ENCODE peak calls at places on chromosomes 3 and 15, in ten cellular contexts. H is K562, E is activated gamma-delta T cell treated with Interleukin-2 at 50 U/mL for 16 hours, W is 8988T, U is globus pallidus, Z is right lobe of liver, N is ureter, C is activated T-helper 1 cell treated with Interleukin-2 at 50 U/mL for 16 hours, J is HCEC 1CT, B is NCI-H748 treated with DMSO at 0.1 percent for 48 hours. R is an unnamed sample.

GRCh38 chr3:125050486-125051172 is 5.2 kb downstream of the HEG1 start:
- DNase-seq in H (no peak), E (no peak), W (no peak), U (no peak), Z (no peak), N (no peak), C (no peak), J (no peak), B (peak; percentile 39), R (no peak)

GRCh38 chr3:66588340-66588847 is 87.6 kb upstream of the LRIG1 start:
- DNase-seq in H (no peak), E (no peak), W (no peak), U (no peak), Z (no peak), N (no peak), C (no peak), J (peak; percentile 91), B (no peak), R (no peak)

GRCh38 chr3:107431298-107432012 is 54.2 kb downstream of the CCDC54 start:
- DNase-seq in H (peak; percentile 36), E (peak; percentile 11), W (peak; percentile 67), U (peak; percentile 76), Z (peak; percentile 81), N (peak; percentile 81), C (peak; percentile 24), J (peak; percentile 74), B (peak; percentile 35), R (peak; percentile 64)

GRCh38 chr15:90306560-90306959 is 41.1 kb downstream of the NGRN start:
- DNase-seq in H (no peak), E (no peak), W (no peak), U (no peak), Z (no peak), N (no peak), C (no peak), J (no peak), B (no peak), R (no peak)

GRCh38 chr3:153084431-153084830 is 77.6 kb upstream of the RAP2B start:
- DNase-seq in H (no peak), E (no peak), W (no peak), U (no peak), Z (no peak), N (no peak), C (no peak), J (no peak), B (no peak), R (no peak)

GRCh38 chr3:189372205-189372764 is 200.5 kb downstream of the TPRG1 start:
- DNase-seq in H (no peak), E (no peak), W (no peak), U (no peak), Z (no peak), N (no peak), C (no peak), J (no peak), B (peak; percentile 13), R (no peak)

GRCh38 chr15:59885832-59886231 is 118.3 kb upstream of the FOXB1 start:
- DNase-seq in H (no peak), E (no peak), W (no peak), U (peak; percentile 1), Z (no peak), N (no peak), C (no peak), J (no peak), B (peak; percentile 70), R (no peak)

GRCh38 chr3:169945313-169945712 is 21.3 kb upstream of the SEC62 start:
- DNase-seq in H (peak; percentile 67), E (peak; percentile 14), W (no peak), U (no peak), Z (peak; percentile 31), N (peak; percentile 51), C (no peak), J (no peak), B (no peak), R (peak; percentile 54)